ENCODE peak calls at places on chromosomes 12 and 14, in seven cellular contexts. L is effector memory CD4-positive, alpha-beta T cell; G is choroid plexus epithelial cell; Z is Daoy; F is A549; A is IMR-90; T is astrocyte of the cerebellum. J is an unnamed sample.

GRCh38 chr14:68393178-68393763 is 399.6 kb downstream of the ZFP36L1 start:
- DNase-seq in T (no peak), Z (no peak), G (no peak), F (no peak), L (no peak), A (no peak), J (no peak)

GRCh38 chr12:26870491-26871419 is 37.8 kb upstream of the ITPR2 start:
- DNase-seq in Z (peak; percentile 33), F (peak; percentile 26), G (peak; percentile 70), T (no peak), L (no peak), A (peak; percentile 57), J (peak; percentile 66)

GRCh38 chr12:117124421-117125274 is 25.4 kb upstream of the TESC start:
- DNase-seq in F (no peak), Z (no peak), G (no peak), L (no peak), A (no peak), T (no peak), J (peak; percentile 13)

GRCh38 chr12:22190-22529 is 44.4 kb upstream of the IQSEC3 start:
- DNase-seq in F (no peak), Z (no peak), A (no peak), T (no peak), G (no peak), L (no peak), J (no peak)

GRCh38 chr12:132197581-132198281 is 53.5 kb downstream of the NOC4L start:
- DNase-seq in A (no peak), L (no peak), T (no peak), F (no peak), Z (no peak), G (no peak), J (no peak)

GRCh38 chr14:23454445-23454856 is 15.1 kb upstream of the NGDN start:
- DNase-seq in L (no peak), F (no peak), A (no peak), G (no peak), T (no peak), Z (no peak), J (no peak)

GRCh38 chr12:47942327-47943230 is 20.8 kb upstream of the TMEM106C start:
- DNase-seq in T (no peak), Z (peak; percentile 35), A (no peak), L (peak; percentile 3), F (no peak), G (peak; percentile 11), J (no peak)

GRCh38 chr14:104036250-104036649 is 49.2 kb upstream of the ASPG start:
- DNase-seq in L (no peak), F (no peak), G (no peak), Z (no peak), A (no peak), T (no peak), J (no peak)

GRCh38 chr12:66066071-66066928 is 64.2 kb downstream of the LLPH start:
- DNase-seq in F (no peak), Z (peak; percentile 89), L (no peak), A (peak; percentile 76), T (peak; percentile 90), G (peak; percentile 89), J (peak; percentile 64)

GRCh38 chr14:46499521-46499920 is 152.1 kb downstream of the RPL10L start:
- DNase-seq in T (no peak), F (no peak), A (no peak), G (no peak), L (no peak), Z (no peak), J (no peak)

GRCh38 chr12:29066061-29066588 is 83.0 kb upstream of the FAR2 start:
- DNase-seq in A (peak; percentile 50), L (no peak), Z (no peak), T (peak; percentile 55), G (peak; percentile 76), F (no peak), J (peak; percentile 53)

GRCh38 chr12:71904629-71905028 is 34.0 kb upstream of the TPH2 start:
- DNase-seq in Z (no peak), T (no peak), L (no peak), F (no peak), G (no peak), A (no peak), J (no peak)

GRCh38 chr14:105420141-105420975 is 731 bp downstream of the MTA1 start:
- DNase-seq in Z (no peak), F (no peak), L (no peak), T (no peak), A (no peak), G (no peak), J (peak; percentile 33)